ENCODE peak calls at places on chromosome 15, in eight cellular contexts. U is LoVo; M is Kasumi-1; I is H54; F is stimulated activated CD8-positive, alpha-beta memory T cell treated with anti-CD3 and anti-CD28 coated beads, Interleukin-2, amount 100 ng/mL, for 1 hour; T is A172; N is activated T-helper 1 cell treated with Interleukin-2 at 50 U/mL for 16 hours; S is left lung. L is an unnamed sample.

GRCh38 chr15:48411971-48412591 is 80.9 kb downstream of the DUT start:
- DNase-seq in U (no peak), M (no peak), I (no peak), F (no peak), T (peak; percentile 79), N (no peak), S (no peak), L (no peak)

GRCh38 chr15:39269352-39269751 is 311.5 kb upstream of the THBS1 start:
- DNase-seq in U (no peak), M (no peak), I (no peak), F (no peak), T (no peak), N (no peak), S (no peak), L (no peak)

GRCh38 chr15:24786347-24786746 is 110.8 kb downstream of the NPAP1 start:
- DNase-seq in U (no peak), M (no peak), I (no peak), F (no peak), T (no peak), N (no peak), S (no peak), L (no peak)

GRCh38 chr15:89179966-89180875 is 41.2 kb downstream of the RLBP1 start:
- DNase-seq in U (no peak), M (no peak), I (no peak), F (no peak), T (peak; percentile 37), N (no peak), S (no peak), L (no peak)

GRCh38 chr15:25268166-25268565 is 170.7 kb downstream of the UBE3A start:
- DNase-seq in U (no peak), M (no peak), I (no peak), F (no peak), T (no peak), N (no peak), S (no peak), L (peak; percentile 33)

GRCh38 chr15:68528891-68529290 is 49.9 kb upstream of the CORO2B start:
- DNase-seq in U (peak; percentile 15), M (peak; percentile 5), I (no peak), F (no peak), T (peak; percentile 36), N (no peak), S (no peak), L (no peak)

GRCh38 chr15:25684521-25685215 is 178.5 kb downstream of the ATP10A start:
- DNase-seq in U (no peak), M (no peak), I (no peak), F (no peak), T (no peak), N (no peak), S (peak; percentile 49), L (no peak)

GRCh38 chr15:40881351-40881750 is 7.3 kb upstream of the RHOV start:
- DNase-seq in U (no peak), M (no peak), I (no peak), F (no peak), T (no peak), N (no peak), S (no peak), L (no peak)

GRCh38 chr15:44149224-44149623 is 45.8 kb downstream of the FRMD5 start:
- DNase-seq in U (no peak), M (no peak), I (no peak), F (no peak), T (no peak), N (no peak), S (no peak), L (no peak)

GRCh38 chr15:52651868-52652267 is 27.3 kb downstream of the ATOSA start:
- DNase-seq in U (peak; percentile 55), M (peak; percentile 96), I (peak; percentile 10), F (no peak), T (peak; percentile 91), N (peak; percentile 10), S (peak; percentile 70), L (peak; percentile 84)

GRCh38 chr15:75360391-75360790 is 8.0 kb downstream of the MAN2C1 start:
- DNase-seq in U (no peak), M (no peak), I (no peak), F (no peak), T (no peak), N (no peak), S (no peak), L (no peak)

GRCh38 chr15:59501531-59502113 is 63.6 kb downstream of the FAM81A start:
- DNase-seq in U (peak; percentile 74), M (peak; percentile 5), I (peak; percentile 24), F (no peak), T (peak; percentile 63), N (no peak), S (no peak), L (peak; percentile 78)

GRCh38 chr15:97425596-97425995 is 534.9 kb upstream of the ARRDC4 start:
- DNase-seq in U (no peak), M (no peak), I (no peak), F (no peak), T (peak; percentile 18), N (no peak), S (no peak), L (no peak)

GRCh38 chr15:33729648-33730047 is 238.6 kb upstream of the CHRM5 start:
- DNase-seq in U (no peak), M (no peak), I (no peak), F (no peak), T (peak; percentile 5), N (no peak), S (no peak), L (peak; percentile 26)

GRCh38 chr15:50124557-50125080 is 5.6 kb upstream of the ATP8B4 start:
- DNase-seq in U (no peak), M (no peak), I (no peak), F (no peak), T (no peak), N (no peak), S (no peak), L (no peak)

GRCh38 chr15:35444557-35445204 is 101.3 kb downstream of the DPH6 start:
- DNase-seq in U (peak; percentile 54), M (peak; percentile 18), I (no peak), F (no peak), T (peak; percentile 46), N (no peak), S (no peak), L (peak; percentile 65)